ENCODE peak calls at places on chromosome 19, in eight cellular contexts. Q is heart right ventricle; Y is lung; O is effector memory CD4-positive, alpha-beta T cell; A is GM23248; H is ascending aorta; P is colonic mucosa; G is PC-3. U is an unnamed sample. For H3K4me1, the result is how much of the 10 kb centered on the place peaks cover.

GRCh38 chr19:10353793-10354391 is 14.5 kb upstream of the ICAM3 start:
- DNase-seq in A (peak), G (peak), P (no peak), H (no peak), O (peak), Y (no peak), Q (peak), U (peak)

GRCh38 chr19:31352782-31353651 is 3.8 kb upstream of the TSHZ3 start:
- DNase-seq in P (no peak), Y (no peak), Q (no peak), G (no peak), O (no peak), A (no peak), H (no peak), U (no peak)

GRCh38 chr19:46133777-46134231 is 9.3 kb upstream of the IGFL3 start:
- DNase-seq in O (no peak), H (no peak), Y (no peak), Q (no peak), A (no peak), G (no peak), P (no peak), U (no peak)

GRCh38 chr19:16608290-16608704 is 19.7 kb downstream of the MED26 start:
- DNase-seq in P (no peak), H (peak), G (peak), O (no peak), A (peak), Q (no peak), Y (no peak), U (peak)

GRCh38 chr19:42606660-42607351 is 12.1 kb upstream of the CEACAM8 start:
- DNase-seq in H (no peak), P (peak), Y (peak), G (peak), O (peak), A (peak), Q (peak), U (peak)

GRCh38 chr19:58279042-58279924 is 528 bp downstream of the ZNF8 start:
- DNase-seq in A (peak), H (peak), O (peak), G (peak), Q (peak), P (peak), Y (peak), U (peak)

GRCh38 chr19:11267316-11268085 is 5.2 kb upstream of the DOCK6 start:
- DNase-seq in H (no peak), Q (no peak), G (no peak), A (no peak), Y (no peak), P (no peak), O (no peak), U (no peak)

GRCh38 chr19:16660763-16661479 is at the start of gene TMEM38A:
- DNase-seq in G (peak), Q (peak), O (peak), H (peak), Y (peak), A (peak), P (peak), U (peak)

GRCh38 chr19:45507864-45508680 is 793 bp downstream of the VASP start:
- DNase-seq in P (peak), O (no peak), H (no peak), G (no peak), Y (no peak), Q (peak), A (peak), U (peak)

GRCh38 chr19:51808333-51808986 is 13.5 kb downstream of the FPR3 start:
- DNase-seq in G (peak), O (no peak), H (no peak), P (no peak), A (peak), Q (no peak), Y (no peak), U (no peak)

GRCh38 chr19:41447732-41448332 is 4.9 kb downstream of the ERICH4 start:
- DNase-seq in Q (no peak), Y (no peak), O (no peak), A (no peak), P (no peak), H (no peak), G (no peak), U (peak)

GRCh38 chr19:35342430-35342829 is 5.3 kb upstream of the FFAR1 start:
- DNase-seq in G (no peak), P (no peak), H (no peak), Y (no peak), O (no peak), A (no peak), Q (no peak), U (no peak)

GRCh38 chr19:3670258-3670795 is 29.9 kb downstream of the PIP5K1C start:
- DNase-seq in O (no peak), Q (peak), Y (no peak), A (peak), G (no peak), H (peak), P (peak), U (no peak)

GRCh38 chr19:38209671-38210457 is 14.2 kb downstream of the DPF1 start:
- DNase-seq in P (peak), H (peak), Q (peak), G (no peak), A (peak), O (no peak), Y (peak), U (no peak)

GRCh38 chr19:53696951-53697350 is 65.2 kb downstream of the DPRX start:
- DNase-seq in P (no peak), A (peak), Q (no peak), H (no peak), O (no peak), Y (no peak), G (no peak), U (no peak)

GRCh38 chr19:41617941-41618730 is 8.7 kb downstream of the CEACAM4 start:
- DNase-seq in H (no peak), O (no peak), Y (no peak), P (no peak), G (no peak), A (no peak), Q (no peak), U (no peak)

GRCh38 chr19:18603255-18603957 is 3.2 kb downstream of the CRLF1 start:
- DNase-seq in A (peak), H (no peak), P (no peak), Y (no peak), O (no peak), Q (no peak), G (peak), U (peak)

GRCh38 chr19:18046066-18046718 is 38.2 kb downstream of the ARRDC2 start:
- DNase-seq in G (peak), Q (no peak), Y (no peak), O (no peak), P (no peak), H (no peak), A (peak), U (no peak)

GRCh38 chr19:31572671-31573298 is 223.5 kb upstream of the TSHZ3 start:
- DNase-seq in Q (no peak), A (no peak), H (no peak), P (no peak), G (no peak), O (no peak), Y (no peak), U (no peak)

GRCh38 chr19:13692096-13692495 is 72.2 kb upstream of the MRI1 start:
- DNase-seq in O (no peak), Y (no peak), A (peak), H (peak), Q (no peak), P (no peak), G (peak), U (no peak)

GRCh38 chr19:50702870-50703829 is 16.5 kb downstream of the SHANK1 start:
- DNase-seq in G (peak), Y (no peak), O (no peak), A (peak), Q (no peak), P (no peak), H (no peak), U (no peak)

GRCh38 chr19:58218899-58219298 is 9.8 kb upstream of the ZNF544 start:
- DNase-seq in G (peak), Y (no peak), P (no peak), O (peak), Q (no peak), H (no peak), A (peak), U (peak)

GRCh38 chr19:8445488-8446001 is 770 bp downstream of the HNRNPM start:
- DNase-seq in G (peak), Y (peak), O (peak), P (peak), H (peak), Q (peak), A (peak), U (peak)

GRCh38 chr19:38920529-38921419 is 8.8 kb upstream of the CCER2 start:
- DNase-seq in G (no peak), H (no peak), O (no peak), A (no peak), P (no peak), Y (no peak), Q (no peak), U (no peak)

GRCh38 chr19:42198676-42199439 is 18.6 kb downstream of the DEDD2 start:
- DNase-seq in H (no peak), P (peak), A (no peak), Y (no peak), G (no peak), Q (no peak), O (peak), U (no peak)

GRCh38 chr19:33749619-33750175 is 47.0 kb upstream of the KCTD15 start:
- DNase-seq in P (no peak), Y (no peak), A (no peak), O (no peak), G (no peak), Q (no peak), H (no peak), U (no peak)

GRCh38 chr19:7888145-7888825 is at the start of gene LRRC8E:
- DNase-seq in P (peak), Y (peak), A (peak), H (no peak), Q (no peak), G (peak), O (no peak), U (no peak)

GRCh38 chr19:13207237-13208130 is 57.3 kb downstream of the IER2 start:
- DNase-seq in O (no peak), Q (peak), H (no peak), Y (no peak), P (no peak), A (peak), G (no peak), U (peak)

GRCh38 chr19:9673912-9674668 is 810 bp downstream of the ZNF562 start:
- DNase-seq in O (no peak), H (no peak), A (peak), Y (no peak), P (peak), G (peak), Q (no peak), U (no peak)

GRCh38 chr19:3783660-3784584 is 2.3 kb downstream of the MATK start:
- DNase-seq in G (peak), Q (no peak), H (no peak), A (no peak), P (no peak), O (no peak), Y (no peak), U (peak)

GRCh38 chr19:50507376-50507775 is 3.6 kb downstream of the JOSD2 start:
- DNase-seq in H (no peak), A (no peak), P (no peak), G (no peak), Q (no peak), O (no peak), Y (no peak), U (no peak)

GRCh38 chr19:57317503-57317902 is 2.8 kb upstream of the ZNF543 start:
- DNase-seq in A (peak), G (no peak), P (no peak), O (no peak), Y (no peak), H (no peak), Q (peak), U (no peak)

GRCh38 chr19:29831041-29831548 is 19.3 kb downstream of the CCNE1 start:
- DNase-seq in P (no peak), Q (no peak), Y (no peak), A (peak), O (peak), H (no peak), G (peak), U (no peak)
- H3K4me1 ChIP-seq in P (under half), Q (under half), Y (under half), A (under half), O (under half), H (under half), G (under half), U (under half)

DNA sequence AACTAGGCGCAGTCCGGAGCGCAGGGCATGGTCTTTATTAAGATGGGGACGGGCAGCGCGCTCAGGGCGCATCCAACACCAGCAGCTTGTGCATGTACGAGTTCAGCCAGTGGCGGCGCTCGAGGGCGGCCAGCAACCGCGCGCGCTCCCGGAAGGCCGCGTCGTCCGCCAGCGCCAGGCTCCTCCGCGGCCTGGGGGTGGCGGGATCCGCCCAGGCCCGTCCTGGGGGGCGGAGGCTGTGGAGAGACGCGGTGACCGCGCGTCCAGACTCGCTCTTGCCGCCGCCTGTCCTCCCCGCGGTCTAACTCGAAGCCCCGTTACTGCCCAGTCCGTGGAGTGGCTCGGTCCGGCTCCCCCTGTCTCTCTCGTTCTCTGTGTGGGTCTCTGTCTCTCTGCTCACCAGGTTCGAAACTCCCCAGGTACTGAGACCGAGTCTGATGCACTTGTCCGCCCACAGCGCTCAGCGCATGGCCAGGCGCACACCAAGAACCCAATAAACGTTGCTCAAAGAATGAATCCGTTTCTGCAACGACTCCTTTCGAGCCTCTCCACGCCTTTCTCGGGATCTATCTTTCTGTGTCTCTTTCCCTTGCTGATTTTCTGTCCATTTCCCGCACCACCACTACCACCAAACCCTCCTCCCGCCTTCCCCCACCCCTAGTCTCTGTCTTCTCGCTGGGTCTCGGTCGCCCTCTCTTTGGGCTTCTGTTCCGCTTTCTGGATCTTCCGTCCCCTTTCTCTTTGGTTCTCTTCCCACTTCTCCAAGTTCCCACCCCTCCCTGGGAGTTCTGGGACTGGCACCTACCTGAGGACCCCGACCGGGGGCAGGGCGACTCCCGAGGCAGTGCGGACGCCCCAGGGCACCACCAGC is 599 bp downstream of the PTH2 start:
- DNase-seq in A (peak), Q (peak), H (no peak), O (peak), P (peak), Y (no peak), G (no peak), U (no peak)
- H3K4me1 ChIP-seq in A (under half), Q (under half), H (under half), O (under half), P (under half), Y (under half), G (under half), U (half or more)

GRCh38 chr19:4965061-4965460 is 3.9 kb upstream of the KDM4B start:
- DNase-seq in O (no peak), A (no peak), Q (no peak), Y (no peak), G (no peak), H (no peak), P (no peak), U (no peak)

GRCh38 chr19:4967738-4968461 is 1.0 kb upstream of the KDM4B start:
- DNase-seq in P (no peak), H (no peak), O (no peak), Q (no peak), Y (no peak), A (peak), G (peak), U (peak)

GRCh38 chr19:4966591-4966990 is 2.3 kb upstream of the KDM4B start:
- DNase-seq in P (no peak), A (no peak), O (no peak), G (no peak), H (no peak), Q (no peak), Y (no peak), U (no peak)

GRCh38 chr19:4957981-4958380 is 10.9 kb upstream of the KDM4B start:
- DNase-seq in H (no peak), Y (no peak), Q (no peak), A (no peak), P (no peak), O (no peak), G (no peak), U (no peak)

GRCh38 chr19:4962085-4962619 is 6.8 kb upstream of the KDM4B start:
- DNase-seq in O (no peak), P (no peak), Q (no peak), Y (no peak), A (no peak), H (no peak), G (no peak), U (no peak)
- H3K4me1 ChIP-seq in O (under half), P (under half), Q (under half), Y (under half), A (under half), H (under half), G (under half), U (under half)

DNA sequence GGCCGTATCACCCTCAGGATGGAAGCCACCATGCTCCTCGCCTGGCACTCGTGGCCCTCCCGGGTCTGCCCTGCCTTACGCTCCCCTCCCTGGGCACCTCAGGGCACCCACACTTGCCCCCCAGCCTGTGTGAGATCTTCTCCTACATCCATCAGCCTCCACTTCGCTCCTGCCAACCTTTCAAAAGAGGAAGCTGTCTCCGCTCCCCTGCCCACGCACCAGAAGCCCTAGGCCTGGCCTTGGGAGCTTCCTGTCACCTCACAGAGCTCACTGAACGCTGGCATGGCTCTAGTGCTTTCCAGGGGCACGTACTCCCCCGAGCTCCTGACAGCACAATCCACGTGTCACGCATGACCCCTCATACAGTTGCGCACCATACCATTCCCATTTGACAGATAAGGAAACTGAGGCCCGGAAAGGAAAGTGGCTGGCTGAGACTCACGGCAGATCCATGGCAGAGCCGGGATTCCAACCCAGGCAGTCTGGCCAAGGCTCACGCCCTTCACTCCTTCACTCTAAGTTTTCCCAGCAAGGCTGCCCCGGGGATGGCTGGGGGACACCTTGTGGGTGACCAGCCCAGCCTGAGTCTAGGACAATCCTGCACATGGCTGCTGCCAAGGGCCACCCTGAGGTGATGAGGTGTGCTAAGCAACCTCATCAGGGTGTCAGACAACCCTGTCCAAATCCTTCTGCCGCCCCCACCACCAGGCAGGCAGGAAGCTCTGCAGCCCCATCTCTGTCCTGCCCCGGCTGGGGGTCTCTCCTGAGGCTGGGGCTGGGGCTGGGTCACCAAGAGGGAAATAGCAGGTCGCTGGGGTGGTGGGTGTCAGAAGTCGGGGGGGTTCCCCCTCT is 19.3 kb downstream of the PPP1R12C start:
- DNase-seq in P (no peak), Y (no peak), G (no peak), O (no peak), A (no peak), H (no peak), Q (no peak), U (peak)
- H3K4me1 ChIP-seq in P (under half), Y (under half), G (under half), O (under half), A (under half), H (under half), Q (under half), U (under half)

GRCh38 chr19:1182727-1183126 is 8.7 kb upstream of the SBNO2 start:
- DNase-seq in A (no peak), G (no peak), P (no peak), Q (no peak), Y (no peak), H (no peak), O (no peak), U (no peak)

GRCh38 chr19:1177322-1178114 is 3.5 kb upstream of the SBNO2 start:
- DNase-seq in Q (no peak), G (peak), H (peak), O (no peak), P (no peak), A (peak), Y (no peak), U (peak)

GRCh38 chr19:1182068-1182467 is 8.0 kb upstream of the SBNO2 start:
- DNase-seq in O (no peak), G (no peak), P (no peak), Y (no peak), A (no peak), Q (no peak), H (no peak), U (no peak)

GRCh38 chr19:1183543-1184172 is 9.6 kb upstream of the SBNO2 start:
- DNase-seq in Y (no peak), H (no peak), A (no peak), G (peak), O (no peak), Q (no peak), P (peak), U (no peak)

DNA sequence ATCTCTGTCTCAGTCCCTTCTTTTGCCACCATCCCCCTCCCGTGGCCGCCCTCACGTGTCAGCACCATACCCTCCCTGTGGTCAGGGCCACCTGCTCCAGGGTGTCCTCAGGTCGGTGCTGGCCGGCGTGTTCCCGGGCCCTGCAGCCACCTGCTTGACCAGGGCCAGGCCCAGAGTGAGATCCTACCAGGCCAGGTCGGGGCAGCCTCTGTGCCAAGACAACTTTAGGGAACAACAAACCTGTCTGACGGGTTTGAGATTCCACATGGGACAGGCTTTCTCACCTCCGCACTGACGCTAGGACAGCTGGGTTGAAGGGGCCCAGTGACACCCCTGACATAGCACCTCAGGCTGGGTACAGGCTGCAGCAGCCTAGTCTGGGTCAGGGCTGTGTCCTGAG is 7.5 kb upstream of the SBNO2 start:
- DNase-seq in Y (peak), Q (no peak), H (no peak), P (peak), O (no peak), G (peak), A (no peak), U (no peak)
- H3K4me1 ChIP-seq in Y (under half), Q (under half), H (under half), P (under half), O (under half), G (half or more), A (under half), U (under half)

GRCh38 chr19:5339950-5340636 is 519 bp downstream of the PTPRS start:
- DNase-seq in A (peak), O (no peak), G (peak), H (no peak), Q (no peak), P (no peak), Y (no peak), U (peak)
- H3K4me1 ChIP-seq in A (under half), O (under half), G (under half), H (under half), Q (under half), P (under half), Y (under half), U (under half)

DNA sequence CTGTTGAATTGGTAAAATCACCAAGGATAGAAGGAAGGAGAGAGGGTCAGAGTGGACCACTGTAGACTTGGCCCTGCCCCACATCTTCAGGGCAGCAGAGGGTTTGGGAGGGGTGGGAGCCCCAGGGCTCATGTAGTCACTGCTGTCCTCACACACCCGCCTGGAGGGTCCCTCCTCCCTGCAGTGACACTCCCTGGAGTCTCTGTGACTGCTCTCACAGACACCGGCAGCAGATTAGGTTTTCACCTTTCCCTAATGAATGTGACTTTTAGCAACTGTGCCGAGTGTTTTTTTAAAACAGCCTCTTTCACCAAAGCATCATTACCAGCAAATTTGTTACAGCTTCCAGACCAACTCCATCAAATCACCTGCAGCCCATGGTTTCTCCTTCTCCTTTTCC is 45.7 kb upstream of the CCNE1 start:
- DNase-seq in H (no peak), P (no peak), Q (no peak), A (no peak), O (no peak), G (no peak), Y (no peak), U (no peak)
- H3K4me1 ChIP-seq in H (under half), P (under half), Q (under half), A (under half), O (under half), G (under half), Y (under half), U (under half)